ENCODE peak calls at places on chromosomes 7 and 10, in ten cellular contexts. B is GM23338, O is SK-N-SH, G is upper lobe of left lung, H is sigmoid colon, W is Panc1, U is stomach, D is HCT116, Q is HepG2, Z is H1. X is an unnamed sample.

GRCh38 chr7:102046373-102047117 is 229.1 kb downstream of the CUX1 start:
- DNase-seq in W (no peak), D (no peak), H (no peak), O (no peak), G (no peak), B (no peak), Q (no peak), U (no peak), Z (no peak), X (no peak)

GRCh38 chr7:140446467-140446866 is 32.8 kb downstream of the MKRN1 start:
- DNase-seq in O (no peak), U (no peak), Q (no peak), H (peak; percentile 48), W (no peak), Z (no peak), B (no peak), G (no peak), D (no peak), X (no peak)

GRCh38 chr10:60573342-60573741 is 183.7 kb upstream of the ANK3 start:
- DNase-seq in U (no peak), B (no peak), W (no peak), H (no peak), G (no peak), D (no peak), O (no peak), Z (no peak), Q (no peak), X (no peak)

GRCh38 chr7:23450518-23450917 is 19.8 kb downstream of the IGF2BP3 start:
- DNase-seq in W (no peak), B (peak; percentile 50), Q (no peak), Z (no peak), G (no peak), U (no peak), D (no peak), O (no peak), H (no peak), X (no peak)

GRCh38 chr7:69873512-69873911 is 275.2 kb downstream of the AUTS2 start:
- DNase-seq in B (no peak), O (no peak), H (no peak), Q (no peak), G (no peak), W (no peak), Z (no peak), U (no peak), D (no peak), X (no peak)

GRCh38 chr10:2935647-2936386 is 131.5 kb upstream of the PFKP start:
- DNase-seq in G (peak; percentile 60), H (no peak), W (no peak), D (no peak), Z (peak; percentile 43), Q (no peak), U (no peak), B (peak; percentile 11), O (no peak), X (no peak)

GRCh38 chr10:73940634-73941221 is 29.8 kb downstream of the PLAU start:
- DNase-seq in W (no peak), G (peak; percentile 97), B (peak; percentile 91), O (peak; percentile 91), D (peak; percentile 37), U (peak; percentile 86), Q (peak; percentile 32), Z (peak; percentile 96), H (peak; percentile 92), X (peak; percentile 89)

GRCh38 chr10:28810062-28810870 is 132.9 kb downstream of the BAMBI start:
- DNase-seq in B (peak; percentile 59), O (no peak), Q (no peak), Z (peak; percentile 52), G (no peak), U (no peak), H (no peak), D (no peak), W (no peak), X (no peak)

GRCh38 chr10:129046074-129046681 is 420.9 kb upstream of the MGMT start:
- DNase-seq in Z (no peak), H (no peak), W (no peak), Q (no peak), U (no peak), B (no peak), O (no peak), D (no peak), G (peak; percentile 80), X (no peak)

GRCh38 chr7:157757211-157757610 is 420.4 kb downstream of the DNAJB6 start:
- DNase-seq in U (no peak), D (no peak), Z (no peak), G (peak; percentile 73), H (no peak), O (no peak), Q (no peak), W (no peak), B (no peak), X (no peak)

GRCh38 chr10:50279489-50279888 is 28.2 kb upstream of the ASAH2 start:
- DNase-seq in U (peak; percentile 39), W (no peak), O (no peak), H (no peak), Z (no peak), G (no peak), Q (peak; percentile 32), D (no peak), B (peak; percentile 51), X (no peak)

GRCh38 chr7:122219253-122219865 is 75.3 kb upstream of the AASS start:
- DNase-seq in H (no peak), U (no peak), Z (no peak), W (peak; percentile 27), B (peak; percentile 61), G (no peak), Q (peak; percentile 13), O (peak; percentile 10), D (peak; percentile 10), X (no peak)

GRCh38 chr7:133562617-133563016 is 309.7 kb downstream of the EXOC4 start:
- DNase-seq in G (no peak), W (no peak), O (no peak), U (no peak), D (no peak), Q (no peak), B (no peak), Z (no peak), H (no peak), X (no peak)

GRCh38 chr10:45811075-45811474 is 36.2 kb downstream of the AGAP4 start:
- DNase-seq in G (no peak), U (no peak), O (no peak), Z (no peak), Q (no peak), W (no peak), B (no peak), H (no peak), D (no peak), X (no peak)

GRCh38 chr7:142557971-142558582 is 191.2 kb upstream of the PRSS1 start:
- DNase-seq in Z (peak; percentile 82), W (no peak), B (peak; percentile 84), Q (peak; percentile 22), D (peak; percentile 51), U (no peak), G (no peak), H (no peak), O (peak; percentile 51), X (peak; percentile 50)

DNA sequence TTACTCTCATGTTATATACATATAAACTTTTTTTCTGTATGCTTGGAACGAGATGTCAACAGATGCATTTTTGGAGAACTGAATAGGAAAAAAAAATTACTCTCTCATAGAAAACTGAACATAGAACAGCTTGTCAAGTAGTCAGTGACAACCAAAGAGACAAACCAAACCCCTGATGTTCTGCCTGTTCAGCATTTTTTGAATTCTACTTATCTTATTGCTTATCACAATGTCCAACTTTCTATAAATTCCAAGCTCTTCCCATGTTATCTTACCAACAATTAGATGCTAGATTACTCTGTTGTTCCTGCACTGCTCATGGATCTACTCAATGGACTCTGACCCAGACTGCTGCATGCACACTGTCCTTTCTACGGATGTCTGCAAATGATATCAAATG is 95.2 kb downstream of the VPS41 start:
- DNase-seq in B (no peak), D (no peak), Q (no peak), Z (no peak), H (no peak), U (no peak), G (no peak), O (no peak), W (no peak), X (no peak)
- H3K4me1 ChIP-seq in B (no peaks in the 10 kb centered on the region), D (no peaks in the 10 kb centered on the region), Q (no peaks in the 10 kb centered on the region), Z (no peaks in the 10 kb centered on the region), H (no peaks in the 10 kb centered on the region), U (no peaks in the 10 kb centered on the region), G (no peaks in the 10 kb centered on the region), O (no peaks in the 10 kb centered on the region), W (no peaks in the 10 kb centered on the region), X (no peaks in the 10 kb centered on the region)

GRCh38 chr7:150903627-150904026 is 51.3 kb downstream of the AOC1 start:
- DNase-seq in Q (no peak), U (peak; percentile 65), G (peak; percentile 88), Z (no peak), H (peak; percentile 92), D (no peak), W (no peak), O (peak; percentile 40), B (no peak), X (peak; percentile 82)
- TF ChIP-seq POLR2AphosphoS5 in Q (no peak), U (no peak), G (no peak), Z (no peak), H (peak; percentile 51), D (no peak), W (no peak), O (no peak), B (no peak), X (peak; percentile 31)

GRCh38 chr7:26562841-26563240 is 271.2 kb downstream of the SNX10 start:
- DNase-seq in B (no peak), D (no peak), W (no peak), G (no peak), Z (no peak), Q (no peak), O (no peak), U (no peak), H (no peak), X (no peak)
- TF ChIP-seq CTCF in B (peak; percentile 45), D (peak; percentile 48), W (peak; percentile 31), G (no peak), Z (peak; percentile 23), Q (no peak), O (peak; percentile 23), U (no peak), H (no peak), X (no peak)

GRCh38 chr7:2520131-2520807 is 695 bp downstream of the LFNG start:
- DNase-seq in O (peak; percentile 90), B (peak; percentile 47), D (no peak), Z (no peak), G (peak; percentile 88), U (no peak), H (no peak), Q (no peak), W (no peak), X (peak; percentile 62)

GRCh38 chr7:2518737-2519118 is 846 bp upstream of the LFNG start:
- DNase-seq in Q (no peak), W (no peak), Z (no peak), O (no peak), G (peak; percentile 83), H (no peak), D (no peak), B (no peak), U (no peak), X (no peak)

GRCh38 chr7:2518101-2518500 is 1.5 kb upstream of the LFNG start:
- DNase-seq in B (no peak), H (no peak), G (peak; percentile 35), O (no peak), U (no peak), Z (no peak), W (no peak), D (no peak), Q (no peak), X (peak; percentile 74)

GRCh38 chr7:2520808-2521146 is 1.2 kb downstream of the LFNG start:
- DNase-seq in B (no peak), H (no peak), W (no peak), D (no peak), Q (no peak), G (no peak), U (no peak), Z (no peak), O (no peak), X (peak; percentile 62)

GRCh38 chr7:2519119-2519930 is at the start of gene LFNG:
- DNase-seq in H (peak; percentile 90), Z (peak; percentile 84), W (no peak), D (peak; percentile 68), G (peak; percentile 97), U (peak; percentile 93), O (peak; percentile 100), Q (peak; percentile 72), B (peak; percentile 91), X (peak; percentile 92)
- H3K4me1 ChIP-seq in H (peaks cover 40% of the 10 kb centered on the region), Z (peaks cover 49% of the 10 kb centered on the region), W (peaks cover 61% of the 10 kb centered on the region), D (peaks cover 40% of the 10 kb centered on the region), G (peaks cover 53% of the 10 kb centered on the region), U (peaks cover 56% of the 10 kb centered on the region), O (peaks cover 61% of the 10 kb centered on the region), Q (peaks cover 71% of the 10 kb centered on the region), B (peaks cover 53% of the 10 kb centered on the region), X (peaks cover 52% of the 10 kb centered on the region)